ENCODE peak calls at places on chromosomes 5 and 9, in seven cellular contexts. Y is heart left ventricle; B is adipocyte; N is CD4-positive, alpha-beta memory T cell; Q is NCI-H460; F is AG09309; C is HepG2. S is an unnamed sample.

GRCh38 chr5:139667730-139668063 is 19.5 kb downstream of the CXXC5 start:
- DNase-seq in Y (no peak), B (no peak), N (no peak), Q (no peak), F (no peak), C (no peak), S (no peak)

GRCh38 chr5:141637693-141638419 is 1.1 kb downstream of the RELL2 start:
- DNase-seq in Y (peak; percentile 82), B (peak; percentile 66), N (peak; percentile 72), Q (no peak), F (no peak), C (peak; percentile 37), S (peak; percentile 45)

GRCh38 chr5:149240354-149240998 is 31.2 kb upstream of the AFAP1L1 start:
- DNase-seq in Y (peak; percentile 68), B (no peak), N (peak; percentile 88), Q (no peak), F (no peak), C (no peak), S (peak; percentile 81)

GRCh38 chr9:96025995-96026572 is 150.6 kb downstream of the ERCC6L2 start:
- DNase-seq in Y (no peak), B (no peak), N (peak; percentile 35), Q (no peak), F (no peak), C (no peak), S (no peak)

GRCh38 chr5:54628049-54628448 is 110.5 kb downstream of the SNX18 start:
- DNase-seq in Y (no peak), B (no peak), N (no peak), Q (no peak), F (no peak), C (peak; percentile 26), S (no peak)

GRCh38 chr9:126293522-126293889 is 33.1 kb upstream of the MVB12B start:
- DNase-seq in Y (no peak), B (no peak), N (no peak), Q (no peak), F (no peak), C (no peak), S (no peak)

GRCh38 chr5:140351609-140352334 is 5.4 kb upstream of the HBEGF start:
- DNase-seq in Y (no peak), B (peak; percentile 93), N (peak; percentile 70), Q (peak; percentile 73), F (no peak), C (peak; percentile 65), S (no peak)

GRCh38 chr9:123814526-123814925 is 115.4 kb downstream of the DENND1A start:
- DNase-seq in Y (no peak), B (no peak), N (no peak), Q (no peak), F (no peak), C (no peak), S (no peak)

GRCh38 chr5:179240561-179240960 is 104.7 kb downstream of the ADAMTS2 start:
- DNase-seq in Y (no peak), B (no peak), N (no peak), Q (no peak), F (no peak), C (no peak), S (no peak)

GRCh38 chr5:74943905-74944304 is 77.7 kb upstream of the FAM169A start:
- DNase-seq in Y (no peak), B (no peak), N (no peak), Q (no peak), F (no peak), C (no peak), S (no peak)

GRCh38 chr5:89034588-89034987 is 151.6 kb upstream of the MEF2C start:
- DNase-seq in Y (no peak), B (peak; percentile 48), N (no peak), Q (no peak), F (no peak), C (no peak), S (no peak)

GRCh38 chr5:14547660-14548059 is 33.9 kb upstream of the OTULINL start:
- DNase-seq in Y (no peak), B (no peak), N (no peak), Q (no peak), F (no peak), C (no peak), S (no peak)

GRCh38 chr9:93958875-93959682 is 3.9 kb upstream of the BARX1 start:
- DNase-seq in Y (peak; percentile 58), B (peak; percentile 65), N (no peak), Q (no peak), F (no peak), C (no peak), S (no peak)

GRCh38 chr9:96048116-96048953 is 172.8 kb downstream of the ERCC6L2 start:
- DNase-seq in Y (no peak), B (no peak), N (no peak), Q (no peak), F (no peak), C (peak; percentile 51), S (no peak)

GRCh38 chr9:89022902-89023301 is 31.6 kb downstream of the S1PR3 start:
- DNase-seq in Y (no peak), B (peak; percentile 57), N (no peak), Q (no peak), F (no peak), C (no peak), S (no peak)

GRCh38 chr5:172773481-172774469 is 2.8 kb upstream of the DUSP1 start:
- DNase-seq in Y (no peak), B (peak; percentile 36), N (no peak), Q (no peak), F (no peak), C (no peak), S (no peak)